ENCODE peak calls at places on chromosome 2, in four cellular contexts. H is HepG2, T is GM12878, Q is H1. O is an unnamed sample.

GRCh38 chr2:160140001-160140400 is 60.1 kb downstream of the ITGB6 start:
- DNase-seq in H (no peak), T (no peak), Q (no peak), O (no peak)

GRCh38 chr2:67867735-67868134 is 195.1 kb downstream of the C1D start:
- DNase-seq in H (no peak), T (no peak), Q (no peak), O (no peak)

GRCh38 chr2:108944601-108945241 is 44.3 kb downstream of the EDAR start:
- DNase-seq in H (peak; percentile 81), T (no peak), Q (no peak), O (no peak)

GRCh38 chr2:23211987-23212583 is 172.9 kb upstream of the KLHL29 start:
- DNase-seq in H (no peak), T (no peak), Q (no peak), O (no peak)

GRCh38 chr2:181742908-181743722 is 62.8 kb upstream of the NEUROD1 start:
- DNase-seq in H (peak; percentile 66), T (peak; percentile 17), Q (no peak), O (no peak)

GRCh38 chr2:175815537-175815936 is 186.5 kb downstream of the LNPK start:
- DNase-seq in H (no peak), T (no peak), Q (no peak), O (no peak)

GRCh38 chr2:36607947-36608346 is 10.0 kb upstream of the FEZ2 start:
- DNase-seq in H (no peak), T (no peak), Q (no peak), O (no peak)

GRCh38 chr2:125885340-125885739 is 770.6 kb upstream of the GYPC start:
- DNase-seq in H (no peak), T (no peak), Q (no peak), O (no peak)

GRCh38 chr2:46814160-46814559 is 101.4 kb downstream of the MCFD2 start:
- DNase-seq in H (no peak), T (no peak), Q (no peak), O (no peak)

GRCh38 chr2:221372156-221372870 is 199.8 kb downstream of the EPHA4 start:
- DNase-seq in H (no peak), T (no peak), Q (peak; percentile 9), O (peak; percentile 42)

GRCh38 chr2:195498176-195498575 is 158.8 kb upstream of the SLC39A10 start:
- DNase-seq in H (peak; percentile 50), T (no peak), Q (peak; percentile 13), O (peak; percentile 8)

GRCh38 chr2:140247451-140248205 is 1467.4 kb upstream of the NXPH2 start:
- DNase-seq in H (no peak), T (no peak), Q (no peak), O (no peak)

GRCh38 chr2:191650896-191651773 is 26.8 kb upstream of the NABP1 start:
- DNase-seq in H (no peak), T (peak; percentile 73), Q (no peak), O (no peak)

GRCh38 chr2:236830931-236831330 is 254.8 kb upstream of the COPS8 start:
- DNase-seq in H (no peak), T (no peak), Q (no peak), O (no peak)

GRCh38 chr2:120904825-120905224 is 169.2 kb downstream of the GLI2 start:
- DNase-seq in H (no peak), T (no peak), Q (no peak), O (no peak)

GRCh38 chr2:232375164-232375563 is 3.4 kb upstream of the ALPP start:
- DNase-seq in H (no peak), T (no peak), Q (no peak), O (peak; percentile 59)

GRCh38 chr2:108267117-108267516 is 21.6 kb upstream of the SULT1C2 start:
- DNase-seq in H (no peak), T (no peak), Q (no peak), O (no peak)

GRCh38 chr2:160334028-160334729 is 134.1 kb upstream of the ITGB6 start:
- DNase-seq in H (no peak), T (no peak), Q (no peak), O (no peak)

GRCh38 chr2:235675678-235676535 is 182.1 kb downstream of the AGAP1 start:
- DNase-seq in H (peak; percentile 29), T (no peak), Q (no peak), O (no peak)

GRCh38 chr2:175371378-175371777 is 189.9 kb upstream of the ATP5MC3 start:
- DNase-seq in H (no peak), T (no peak), Q (no peak), O (no peak)

GRCh38 chr2:46873632-46874068 is 42.0 kb downstream of the MCFD2 start:
- DNase-seq in H (peak; percentile 42), T (no peak), Q (peak; percentile 21), O (peak; percentile 71)

GRCh38 chr2:11738589-11739436 is 7.6 kb upstream of the LPIN1 start:
- DNase-seq in H (peak; percentile 75), T (no peak), Q (no peak), O (peak; percentile 47)

GRCh38 chr2:217751192-217751591 is 251.6 kb downstream of the TNS1 start:
- DNase-seq in H (no peak), T (no peak), Q (no peak), O (no peak)

GRCh38 chr2:19425419-19425818 is 67.0 kb upstream of the OSR1 start:
- DNase-seq in H (no peak), T (no peak), Q (no peak), O (no peak)

GRCh38 chr2:207543272-207543671 is 13.5 kb downstream of the CREB1 start:
- DNase-seq in H (no peak), T (no peak), Q (no peak), O (no peak)

GRCh38 chr2:102233132-102233884 is 46.5 kb downstream of the IL1RL2 start:
- DNase-seq in H (no peak), T (no peak), Q (no peak), O (no peak)

GRCh38 chr2:215702116-215702905 is 266.4 kb upstream of the FN1 start:
- DNase-seq in H (peak; percentile 80), T (no peak), Q (no peak), O (no peak)

GRCh38 chr2:162085090-162085891 is 11.3 kb upstream of the DPP4 start:
- DNase-seq in H (peak; percentile 85), T (no peak), Q (no peak), O (no peak)

GRCh38 chr2:30448308-30448707 is 1.3 kb downstream of the LCLAT1 start:
- DNase-seq in H (no peak), T (no peak), Q (no peak), O (no peak)

GRCh38 chr2:90069290-90069894 is 1377.9 kb downstream of the RPIA start:
- DNase-seq in H (peak; percentile 40), T (no peak), Q (peak; percentile 56), O (peak; percentile 51)

GRCh38 chr2:102048465-102048864 is 56.7 kb downstream of the IL1R2 start:
- DNase-seq in H (no peak), T (no peak), Q (no peak), O (no peak)

GRCh38 chr2:183014005-183014404 is 24.3 kb downstream of the NCKAP1 start:
- DNase-seq in H (no peak), T (no peak), Q (no peak), O (no peak)

GRCh38 chr2:4938246-4938645 is 753.9 kb upstream of the SOX11 start:
- DNase-seq in H (no peak), T (no peak), Q (no peak), O (no peak)

GRCh38 chr2:18849841-18850578 is 260.6 kb upstream of the NT5C1B start:
- DNase-seq in H (no peak), T (no peak), Q (no peak), O (peak; percentile 33)

GRCh38 chr2:120902532-120903088 is 166.9 kb downstream of the GLI2 start:
- DNase-seq in H (no peak), T (no peak), Q (no peak), O (no peak)

GRCh38 chr2:45812039-45812500 is 160.6 kb downstream of the PRKCE start:
- DNase-seq in H (no peak), T (no peak), Q (no peak), O (no peak)

GRCh38 chr2:74513605-74514367 is 464 bp upstream of the TLX2 start:
- DNase-seq in H (no peak), T (no peak), Q (no peak), O (no peak)

GRCh38 chr2:126986788-126987187 is 88.1 kb downstream of the TEX51 start:
- DNase-seq in H (no peak), T (no peak), Q (no peak), O (no peak)
- TF ChIP-seq SUZ12 in H (no peak), T (no peak), Q (no peak), O (no peak)

GRCh38 chr2:205982776-205983327 is 103.1 kb downstream of the INO80D start:
- DNase-seq in H (no peak), T (no peak), Q (no peak), O (no peak)

GRCh38 chr2:205988274-205988673 is 97.7 kb downstream of the INO80D start:
- DNase-seq in H (no peak), T (no peak), Q (no peak), O (no peak)

GRCh38 chr2:205989291-205990071 is 96.5 kb downstream of the INO80D start:
- DNase-seq in H (peak; percentile 48), T (no peak), Q (no peak), O (no peak)

GRCh38 chr2:205990104-205990503 is 95.9 kb downstream of the INO80D start:
- DNase-seq in H (no peak), T (no peak), Q (no peak), O (no peak)

GRCh38 chr2:205984381-205984780 is 101.6 kb downstream of the INO80D start:
- DNase-seq in H (no peak), T (peak; percentile 48), Q (no peak), O (no peak)
- TF ChIP-seq ZNF274 in H (no peak), T (no peak), Q (no peak), O (no peak)

GRCh38 chr2:219057709-219058540 is 2.8 kb downstream of the IHH start:
- DNase-seq in H (peak; percentile 62), T (no peak), Q (peak; percentile 53), O (peak; percentile 69)

GRCh38 chr2:219059725-219060682 is 717 bp downstream of the IHH start:
- DNase-seq in H (no peak), T (no peak), Q (no peak), O (no peak)

GRCh38 chr2:219060821-219061791 is at the start of gene IHH:
- DNase-seq in H (no peak), T (no peak), Q (no peak), O (peak; percentile 13)

GRCh38 chr2:219058541-219059374 is 2.0 kb downstream of the IHH start:
- DNase-seq in H (peak; percentile 85), T (no peak), Q (no peak), O (no peak)

DNA sequence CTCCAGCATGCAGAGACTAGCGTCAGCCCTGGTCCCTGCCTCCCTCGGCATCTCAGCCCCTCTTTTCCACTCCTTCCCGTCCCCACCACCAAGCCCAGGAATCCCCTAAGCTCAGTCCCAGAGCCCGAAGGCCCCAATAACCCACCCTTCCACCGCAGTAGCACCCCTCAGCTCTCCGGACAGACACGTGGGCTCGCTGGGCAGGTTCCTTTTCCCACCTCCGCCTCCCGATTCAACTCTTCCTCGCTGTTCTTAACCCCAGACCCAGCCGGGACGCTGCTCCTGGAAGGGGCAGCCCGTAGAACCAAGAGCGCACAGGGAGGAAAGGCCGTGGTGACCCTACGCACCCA is 1.4 kb downstream of the IHH start:
- DNase-seq in H (no peak), T (no peak), Q (no peak), O (no peak)
- H3K4me3 ChIP-seq in H (peak overlapping the region; percentile 50), T (no peak overlapping the region), Q (no peak overlapping the region), O (no peak overlapping the region)

DNA sequence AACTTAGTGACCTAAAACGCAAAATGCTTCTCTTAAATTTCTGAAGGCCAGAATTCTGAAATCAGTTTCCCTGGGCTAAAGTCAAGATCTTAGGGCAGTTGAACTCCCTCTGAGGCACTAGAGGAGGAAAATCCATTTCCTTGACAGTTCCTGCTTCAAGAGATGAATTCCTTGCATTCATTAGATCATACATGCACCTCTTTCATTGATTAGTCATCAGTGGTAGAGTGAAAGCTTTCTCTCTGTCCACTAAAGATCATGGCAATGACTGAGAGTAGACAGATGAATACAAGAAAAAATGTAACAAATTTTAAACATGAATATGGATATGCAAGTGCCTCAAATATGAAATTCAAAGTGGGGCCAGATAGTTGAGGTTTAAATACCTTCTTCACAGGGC is 693.4 kb upstream of the TMEFF2 start:
- DNase-seq in H (no peak), T (no peak), Q (no peak), O (no peak)
- TF ChIP-seq SUZ12 in H (no peak), T (no peak), Q (no peak), O (no peak)